ENCODE peak calls at places on chromosomes 1 and 21, in five cellular contexts. T is PC-9; F is AML-193; E is stimulated activated CD4-positive, alpha-beta T cell treated with anti-CD3 and anti-CD28 coated beads, Interleukin-2, amount 100 ng/mL, for 24 hours; V is AG09309. K is an unnamed sample.

GRCh38 chr1:2837823-2838222 is 36.3 kb upstream of the TTC34 start:
- DNase-seq in V (no peak), T (no peak), F (no peak), E (no peak), K (no peak)

GRCh38 chr21:28240586-28240985 is 752.1 kb downstream of the LTN1 start:
- DNase-seq in V (no peak), E (no peak), F (no peak), T (no peak), K (no peak)

GRCh38 chr1:228698017-228698329 is 37.3 kb upstream of the RHOU start:
- DNase-seq in T (no peak), E (no peak), V (no peak), F (no peak), K (no peak)

GRCh38 chr21:28832013-28832714 is 160.5 kb downstream of the LTN1 start:
- DNase-seq in T (peak; percentile 58), V (no peak), E (no peak), F (peak; percentile 23), K (no peak)

GRCh38 chr1:91582431-91582921 is 81.8 kb downstream of the CDC7 start:
- DNase-seq in E (no peak), V (peak; percentile 87), F (no peak), T (peak; percentile 84), K (no peak)

GRCh38 chr1:215192306-215192705 is 109.8 kb downstream of the KCNK2 start:
- DNase-seq in E (no peak), F (no peak), V (peak; percentile 57), T (no peak), K (no peak)

GRCh38 chr1:32718527-32718926 is 16.0 kb upstream of the SYNC start:
- DNase-seq in T (no peak), E (no peak), F (no peak), V (no peak), K (no peak)

GRCh38 chr1:171841931-171842723 is 829 bp downstream of the DNM3 start:
- DNase-seq in F (no peak), T (no peak), V (no peak), E (peak; percentile 5), K (peak; percentile 2)

GRCh38 chr21:31576428-31576827 is 83.1 kb upstream of the SOD1 start:
- DNase-seq in F (no peak), T (no peak), V (no peak), E (no peak), K (no peak)

GRCh38 chr1:201584510-201584991 is 45.6 kb downstream of the NAV1 start:
- DNase-seq in T (no peak), F (no peak), V (no peak), E (no peak), K (no peak)